ENCODE peak calls at places on chromosome 21, in ten cellular contexts. One of them, this sample, is unnamed.

GRCh38 chr21:31711326-31711725 is 20.6 kb downstream of the SCAF4 start:
- DNase-seq in CD4-positive, alpha-beta T cell: no peak
- DNase-seq in AG04450: no peak
- DNase-seq in stomach: no peak
- DNase-seq in fibroblast of lung: no peak
- DNase-seq in IMR-90: no peak
- DNase-seq in neural progenitor cell: no peak
- DNase-seq in CD8-positive, alpha-beta T cell: no peak
- DNase-seq in uterus: no peak
- DNase-seq in A549: no peak
- DNase-seq in this sample: no peak

GRCh38 chr21:34844033-34844923 is 175.5 kb downstream of the CLIC6 start:
- DNase-seq in CD4-positive, alpha-beta T cell: no peak
- DNase-seq in AG04450: no peak
- DNase-seq in stomach: peak
- DNase-seq in fibroblast of lung: peak
- DNase-seq in IMR-90: peak
- DNase-seq in neural progenitor cell: no peak
- DNase-seq in CD8-positive, alpha-beta T cell: no peak
- DNase-seq in uterus: peak
- DNase-seq in A549: no peak
- DNase-seq in this sample: peak

GRCh38 chr21:44495641-44496040 is 40.3 kb downstream of the LRRC3 start:
- DNase-seq in CD4-positive, alpha-beta T cell: no peak
- DNase-seq in AG04450: no peak
- DNase-seq in stomach: no peak
- DNase-seq in fibroblast of lung: no peak
- DNase-seq in IMR-90: no peak
- DNase-seq in neural progenitor cell: no peak
- DNase-seq in CD8-positive, alpha-beta T cell: no peak
- DNase-seq in uterus: no peak
- DNase-seq in A549: no peak
- DNase-seq in this sample: no peak

GRCh38 chr21:35268817-35269216 is 219.7 kb upstream of the RUNX1 start:
- DNase-seq in CD4-positive, alpha-beta T cell: no peak
- DNase-seq in AG04450: no peak
- DNase-seq in stomach: no peak
- DNase-seq in fibroblast of lung: peak
- DNase-seq in IMR-90: no peak
- DNase-seq in neural progenitor cell: no peak
- DNase-seq in CD8-positive, alpha-beta T cell: no peak
- DNase-seq in uterus: no peak
- DNase-seq in A549: no peak
- DNase-seq in this sample: no peak

GRCh38 chr21:40902299-40902698 is 55.3 kb upstream of the DSCAM start:
- DNase-seq in CD4-positive, alpha-beta T cell: no peak
- DNase-seq in AG04450: no peak
- DNase-seq in stomach: peak
- DNase-seq in fibroblast of lung: no peak
- DNase-seq in IMR-90: no peak
- DNase-seq in neural progenitor cell: no peak
- DNase-seq in CD8-positive, alpha-beta T cell: no peak
- DNase-seq in uterus: no peak
- DNase-seq in A549: no peak
- DNase-seq in this sample: no peak

GRCh38 chr21:46111857-46112730 is 14.2 kb downstream of the COL6A2 start:
- DNase-seq in CD4-positive, alpha-beta T cell: no peak
- DNase-seq in AG04450: no peak
- DNase-seq in stomach: peak
- DNase-seq in fibroblast of lung: no peak
- DNase-seq in IMR-90: no peak
- DNase-seq in neural progenitor cell: no peak
- DNase-seq in CD8-positive, alpha-beta T cell: peak
- DNase-seq in uterus: peak
- DNase-seq in A549: no peak
- DNase-seq in this sample: peak

GRCh38 chr21:43207868-43208267 is 39.1 kb downstream of the CRYAA start:
- DNase-seq in CD4-positive, alpha-beta T cell: no peak
- DNase-seq in AG04450: no peak
- DNase-seq in stomach: no peak
- DNase-seq in fibroblast of lung: no peak
- DNase-seq in IMR-90: no peak
- DNase-seq in neural progenitor cell: no peak
- DNase-seq in CD8-positive, alpha-beta T cell: no peak
- DNase-seq in uterus: no peak
- DNase-seq in A549: no peak
- DNase-seq in this sample: peak

GRCh38 chr21:21373969-21374368 is 375.8 kb downstream of the NCAM2 start:
- DNase-seq in CD4-positive, alpha-beta T cell: no peak
- DNase-seq in AG04450: no peak
- DNase-seq in stomach: no peak
- DNase-seq in fibroblast of lung: no peak
- DNase-seq in IMR-90: no peak
- DNase-seq in neural progenitor cell: no peak
- DNase-seq in CD8-positive, alpha-beta T cell: no peak
- DNase-seq in uterus: no peak
- DNase-seq in A549: no peak
- DNase-seq in this sample: no peak

GRCh38 chr21:26489781-26490180 is 83.3 kb downstream of the CYYR1 start:
- DNase-seq in CD4-positive, alpha-beta T cell: no peak
- DNase-seq in AG04450: no peak
- DNase-seq in stomach: no peak
- DNase-seq in fibroblast of lung: no peak
- DNase-seq in IMR-90: no peak
- DNase-seq in neural progenitor cell: no peak
- DNase-seq in CD8-positive, alpha-beta T cell: no peak
- DNase-seq in uterus: no peak
- DNase-seq in A549: no peak
- DNase-seq in this sample: no peak
- TF ChIP-seq CTCF in CD4-positive, alpha-beta T cell: no peak
- TF ChIP-seq CTCF in AG04450: no peak
- TF ChIP-seq CTCF in stomach: no peak
- TF ChIP-seq CTCF in fibroblast of lung: no peak
- TF ChIP-seq CTCF in IMR-90: no peak
- TF ChIP-seq CTCF in neural progenitor cell: peak
- TF ChIP-seq CTCF in CD8-positive, alpha-beta T cell: no peak
- TF ChIP-seq CTCF in uterus: no peak
- TF ChIP-seq CTCF in A549: no peak
- TF ChIP-seq CTCF in this sample: no peak

GRCh38 chr21:39385299-39386145 is 36.6 kb upstream of the HMGN1 start:
- DNase-seq in CD4-positive, alpha-beta T cell: peak
- DNase-seq in AG04450: peak
- DNase-seq in stomach: peak
- DNase-seq in fibroblast of lung: peak
- DNase-seq in IMR-90: peak
- DNase-seq in neural progenitor cell: no peak
- DNase-seq in CD8-positive, alpha-beta T cell: peak
- DNase-seq in uterus: peak
- DNase-seq in A549: peak
- DNase-seq in this sample: peak

GRCh38 chr21:39386194-39386593 is 37.3 kb upstream of the HMGN1 start:
- DNase-seq in CD4-positive, alpha-beta T cell: no peak
- DNase-seq in AG04450: no peak
- DNase-seq in stomach: peak
- DNase-seq in fibroblast of lung: no peak
- DNase-seq in IMR-90: no peak
- DNase-seq in neural progenitor cell: no peak
- DNase-seq in CD8-positive, alpha-beta T cell: no peak
- DNase-seq in uterus: peak
- DNase-seq in A549: no peak
- DNase-seq in this sample: no peak

GRCh38 chr21:39388038-39388810 is 39.3 kb upstream of the HMGN1 start:
- DNase-seq in CD4-positive, alpha-beta T cell: peak
- DNase-seq in AG04450: no peak
- DNase-seq in stomach: peak
- DNase-seq in fibroblast of lung: peak
- DNase-seq in IMR-90: peak
- DNase-seq in neural progenitor cell: peak
- DNase-seq in CD8-positive, alpha-beta T cell: peak
- DNase-seq in uterus: peak
- DNase-seq in A549: peak
- DNase-seq in this sample: peak

GRCh38 chr21:39387461-39388037 is 38.7 kb upstream of the HMGN1 start:
- DNase-seq in CD4-positive, alpha-beta T cell: peak
- DNase-seq in AG04450: peak
- DNase-seq in stomach: peak
- DNase-seq in fibroblast of lung: peak
- DNase-seq in IMR-90: peak
- DNase-seq in neural progenitor cell: peak
- DNase-seq in CD8-positive, alpha-beta T cell: peak
- DNase-seq in uterus: peak
- DNase-seq in A549: peak
- DNase-seq in this sample: peak

DNA sequence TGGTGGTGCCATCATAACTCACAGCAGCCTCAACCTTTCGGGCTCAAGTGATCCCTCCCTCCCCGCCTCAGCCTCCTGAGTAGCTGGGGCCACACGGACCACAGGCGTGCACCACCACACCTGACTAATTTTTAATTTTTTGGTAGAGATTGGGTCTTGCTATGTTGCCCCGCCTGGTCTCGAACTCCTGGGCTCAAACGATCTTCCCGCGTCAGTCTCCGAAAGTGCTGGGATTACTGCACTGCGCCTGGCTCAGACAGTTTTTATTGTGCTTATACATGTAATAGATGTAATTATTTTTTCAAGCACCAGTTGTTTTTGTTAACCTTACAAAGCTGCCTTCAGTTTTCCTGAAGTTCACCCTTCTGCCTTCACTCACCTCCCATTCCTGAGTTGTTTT is 38.0 kb upstream of the HMGN1 start:
- DNase-seq in CD4-positive, alpha-beta T cell: no peak
- DNase-seq in AG04450: no peak
- DNase-seq in stomach: no peak
- DNase-seq in fibroblast of lung: no peak
- DNase-seq in IMR-90: no peak
- DNase-seq in neural progenitor cell: no peak
- DNase-seq in CD8-positive, alpha-beta T cell: no peak
- DNase-seq in uterus: no peak
- DNase-seq in A549: no peak
- DNase-seq in this sample: no peak
- H3K27ac ChIP-seq in CD4-positive, alpha-beta T cell: peak
- H3K27ac ChIP-seq in AG04450: no peak
- H3K27ac ChIP-seq in stomach: peak
- H3K27ac ChIP-seq in fibroblast of lung: no peak
- H3K27ac ChIP-seq in IMR-90: no peak
- H3K27ac ChIP-seq in neural progenitor cell: no peak
- H3K27ac ChIP-seq in CD8-positive, alpha-beta T cell: no peak
- H3K27ac ChIP-seq in uterus: peak
- H3K27ac ChIP-seq in A549: peak
- H3K27ac ChIP-seq in this sample: peak

GRCh38 chr21:15896501-15896900 is 166.7 kb downstream of the USP25 start:
- DNase-seq in CD4-positive, alpha-beta T cell: no peak
- DNase-seq in AG04450: no peak
- DNase-seq in stomach: no peak
- DNase-seq in fibroblast of lung: no peak
- DNase-seq in IMR-90: no peak
- DNase-seq in neural progenitor cell: no peak
- DNase-seq in CD8-positive, alpha-beta T cell: no peak
- DNase-seq in uterus: no peak
- DNase-seq in A549: no peak
- DNase-seq in this sample: no peak

GRCh38 chr21:15893902-15894301 is 164.1 kb downstream of the USP25 start:
- DNase-seq in CD4-positive, alpha-beta T cell: no peak
- DNase-seq in AG04450: no peak
- DNase-seq in stomach: no peak
- DNase-seq in fibroblast of lung: no peak
- DNase-seq in IMR-90: no peak
- DNase-seq in neural progenitor cell: no peak
- DNase-seq in CD8-positive, alpha-beta T cell: no peak
- DNase-seq in uterus: no peak
- DNase-seq in A549: no peak
- DNase-seq in this sample: no peak

GRCh38 chr21:15895142-15896106 is 165.6 kb downstream of the USP25 start:
- DNase-seq in CD4-positive, alpha-beta T cell: no peak
- DNase-seq in AG04450: no peak
- DNase-seq in stomach: no peak
- DNase-seq in fibroblast of lung: peak
- DNase-seq in IMR-90: peak
- DNase-seq in neural progenitor cell: no peak
- DNase-seq in CD8-positive, alpha-beta T cell: no peak
- DNase-seq in uterus: no peak
- DNase-seq in A549: no peak
- DNase-seq in this sample: no peak

DNA sequence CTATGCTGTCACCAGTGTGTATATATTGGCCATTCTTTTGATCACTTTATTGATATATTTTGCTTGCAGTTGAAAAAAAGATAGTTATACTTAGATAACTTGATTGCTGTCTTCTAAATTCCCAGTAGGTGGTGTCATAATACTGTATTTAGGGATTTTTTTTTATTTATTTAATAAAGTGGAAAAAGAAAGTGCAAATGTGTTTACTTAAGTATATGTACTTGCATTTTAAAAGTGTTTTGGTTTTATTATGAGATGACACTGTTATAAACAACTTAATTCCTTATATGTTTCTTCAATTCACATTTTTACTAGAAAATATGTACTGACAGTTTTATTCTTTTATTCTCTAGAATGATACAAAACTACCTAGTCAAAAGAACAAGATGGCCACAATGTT is 164.8 kb downstream of the USP25 start:
- DNase-seq in CD4-positive, alpha-beta T cell: no peak
- DNase-seq in AG04450: no peak
- DNase-seq in stomach: no peak
- DNase-seq in fibroblast of lung: peak
- DNase-seq in IMR-90: peak
- DNase-seq in neural progenitor cell: no peak
- DNase-seq in CD8-positive, alpha-beta T cell: no peak
- DNase-seq in uterus: no peak
- DNase-seq in A549: no peak
- DNase-seq in this sample: no peak
- TF ChIP-seq CTCF in CD4-positive, alpha-beta T cell: no peak
- TF ChIP-seq CTCF in AG04450: peak
- TF ChIP-seq CTCF in stomach: peak
- TF ChIP-seq CTCF in fibroblast of lung: peak
- TF ChIP-seq CTCF in IMR-90: peak
- TF ChIP-seq CTCF in neural progenitor cell: peak
- TF ChIP-seq CTCF in CD8-positive, alpha-beta T cell: no peak
- TF ChIP-seq CTCF in uterus: peak
- TF ChIP-seq CTCF in A549: no peak
- TF ChIP-seq CTCF in this sample: no peak

DNA sequence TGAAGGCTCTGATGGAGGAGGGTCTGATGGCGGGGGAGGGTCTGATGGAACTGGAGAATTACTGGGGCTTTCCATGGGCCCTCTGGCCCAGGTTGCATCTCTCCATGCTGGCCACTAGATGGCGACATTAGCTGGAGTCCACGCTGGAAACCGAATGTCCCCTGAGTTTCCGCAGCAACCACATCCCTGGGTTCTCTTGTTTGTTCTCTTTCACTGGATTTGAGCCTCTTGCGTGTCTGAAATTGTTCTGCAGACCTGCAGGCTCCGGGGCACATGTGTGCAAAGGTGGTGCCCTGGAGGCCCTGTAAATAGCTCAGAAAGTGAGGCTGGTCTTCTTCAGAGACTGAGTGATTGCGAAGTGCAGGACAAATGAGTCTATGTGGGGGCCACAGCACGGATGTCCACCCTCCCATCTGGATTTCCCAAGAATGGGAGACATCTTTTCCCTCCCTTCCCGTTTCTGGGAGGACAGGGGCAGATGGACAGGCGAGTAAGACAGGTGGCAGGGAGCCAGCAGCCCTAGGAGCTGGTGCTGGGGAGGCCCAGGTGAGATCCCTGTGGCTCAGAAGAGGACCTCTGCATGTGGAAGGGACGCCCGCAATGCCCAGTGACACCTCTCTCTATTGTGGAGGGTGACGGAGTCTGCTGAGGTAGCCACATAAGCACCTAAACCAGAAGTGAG is 73.2 kb upstream of the ABCG1 start:
- DNase-seq in CD4-positive, alpha-beta T cell: peak
- DNase-seq in AG04450: peak
- DNase-seq in stomach: peak
- DNase-seq in fibroblast of lung: peak
- DNase-seq in IMR-90: peak
- DNase-seq in neural progenitor cell: peak
- DNase-seq in CD8-positive, alpha-beta T cell: peak
- DNase-seq in uterus: peak
- DNase-seq in A549: peak
- DNase-seq in this sample: peak
- H3K27ac ChIP-seq in CD4-positive, alpha-beta T cell: no peak
- H3K27ac ChIP-seq in AG04450: no peak
- H3K27ac ChIP-seq in stomach: no peak
- H3K27ac ChIP-seq in fibroblast of lung: no peak
- H3K27ac ChIP-seq in IMR-90: no peak
- H3K27ac ChIP-seq in neural progenitor cell: no peak
- H3K27ac ChIP-seq in CD8-positive, alpha-beta T cell: no peak
- H3K27ac ChIP-seq in uterus: no peak
- H3K27ac ChIP-seq in A549: no peak
- H3K27ac ChIP-seq in this sample: no peak

This sample was measured in gastrocnemius medialis.